ENCODE peak calls at places on chromosomes 2 and 18, in seven cellular contexts. L is RWPE1, T is psoas muscle, B is OCI-LY7, X is epithelial cell of esophagus, J is glutamatergic neuron, O is AG10803. Q is an unnamed sample.

GRCh38 chr2:47300609-47301276 is 102.2 kb upstream of the MSH2 start:
- DNase-seq in B (peak; percentile 66), T (no peak), L (no peak), O (no peak), J (no peak), X (no peak), Q (no peak)

GRCh38 chr18:52716926-52717325 is 376.9 kb downstream of the DCC start:
- DNase-seq in L (peak; percentile 1), T (no peak), J (no peak), X (peak; percentile 17), O (peak; percentile 22), B (no peak), Q (no peak)

GRCh38 chr2:170235860-170236638 is 58.1 kb downstream of the MYO3B start:
- DNase-seq in X (peak; percentile 53), J (peak; percentile 86), O (peak; percentile 36), B (peak; percentile 46), L (peak; percentile 26), T (no peak), Q (peak; percentile 46)

GRCh38 chr2:128279786-128280701 is 38.6 kb downstream of the HS6ST1 start:
- DNase-seq in X (no peak), T (peak; percentile 57), J (peak; percentile 16), O (no peak), B (no peak), L (no peak), Q (no peak)

GRCh38 chr2:28716265-28716865 is 35.3 kb upstream of the PPP1CB start:
- DNase-seq in J (no peak), L (peak; percentile 81), O (peak; percentile 89), B (no peak), X (peak; percentile 98), T (peak; percentile 61), Q (peak; percentile 5)

GRCh38 chr2:147525724-147526489 is 318.9 kb upstream of the ACVR2A start:
- DNase-seq in T (no peak), X (peak; percentile 58), L (peak; percentile 17), J (no peak), B (no peak), O (no peak), Q (no peak)

GRCh38 chr2:11746807-11747459 is 501 bp downstream of the LPIN1 start:
- DNase-seq in X (peak; percentile 45), T (no peak), L (peak; percentile 45), O (peak; percentile 24), B (peak; percentile 50), J (peak; percentile 34), Q (peak; percentile 28)

GRCh38 chr2:44361330-44362206 is at the start of the genes CAMKMT and PREPL:
- DNase-seq in B (peak; percentile 97), O (peak; percentile 98), T (peak; percentile 99), J (peak; percentile 97), X (peak; percentile 99), L (peak; percentile 98), Q (peak; percentile 98)

GRCh38 chr2:117411983-117412382 is 402.5 kb upstream of the DDX18 start:
- DNase-seq in X (no peak), B (no peak), L (no peak), J (no peak), T (no peak), O (no peak), Q (no peak)

GRCh38 chr2:2834530-2835254 is 503.6 kb upstream of the MYT1L start:
- DNase-seq in B (no peak), X (no peak), T (no peak), J (no peak), O (no peak), L (no peak), Q (no peak)

GRCh38 chr18:77187201-77187600 is 54.6 kb upstream of the MBP start:
- DNase-seq in X (no peak), L (no peak), T (no peak), J (no peak), O (no peak), B (no peak), Q (no peak)

GRCh38 chr2:9205963-9206948 is at the start of gene ASAP2:
- DNase-seq in B (peak; percentile 30), T (peak; percentile 86), L (peak; percentile 90), O (peak; percentile 72), J (peak; percentile 81), X (peak; percentile 81), Q (peak; percentile 53)

GRCh38 chr2:36408198-36408703 is 52.7 kb downstream of the CRIM1 start:
- DNase-seq in L (no peak), B (no peak), T (peak; percentile 42), X (no peak), J (peak; percentile 39), O (no peak), Q (no peak)

GRCh38 chr2:46409756-46410155 is 69.6 kb upstream of the TMEM247 start:
- DNase-seq in L (no peak), B (no peak), X (no peak), J (no peak), O (no peak), T (no peak), Q (no peak)

GRCh38 chr2:81396417-81397019 is 1092.0 kb upstream of the LRRTM1 start:
- DNase-seq in B (no peak), J (no peak), O (no peak), X (no peak), T (no peak), L (no peak), Q (no peak)

GRCh38 chr2:111715987-111716900 is 167.7 kb downstream of the ANAPC1 start:
- DNase-seq in O (peak; percentile 17), L (no peak), T (no peak), B (no peak), J (no peak), X (no peak), Q (no peak)

DNA sequence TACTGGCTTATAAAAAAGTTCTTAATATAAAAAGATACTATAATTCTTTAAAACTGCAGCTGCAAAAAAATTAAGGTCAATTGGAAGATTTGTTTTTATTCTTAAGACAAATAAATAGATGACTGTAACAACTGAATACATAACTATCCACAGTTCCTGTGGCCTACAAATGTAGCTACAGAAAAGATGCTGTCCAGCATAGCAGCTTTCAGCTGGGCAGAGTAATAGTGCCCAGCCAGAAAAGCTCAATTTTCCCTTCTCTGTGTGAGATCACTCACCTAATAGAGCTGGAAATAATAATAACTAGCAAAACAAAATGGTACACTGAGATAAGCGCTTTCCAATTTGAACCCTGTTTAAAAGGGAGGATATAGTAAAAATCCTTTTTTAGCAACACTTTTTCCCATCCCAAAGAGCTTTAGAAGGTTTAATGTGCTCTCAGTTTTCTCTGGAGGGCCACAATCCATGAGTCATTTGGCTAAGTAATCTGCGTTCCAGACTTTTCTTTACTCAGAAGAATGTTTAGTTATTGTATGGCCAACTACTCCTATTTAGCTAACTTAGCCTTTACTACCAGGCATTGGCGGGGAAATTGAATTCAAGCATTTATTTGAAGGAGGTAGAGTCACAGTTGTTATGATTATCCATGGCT is 158.1 kb upstream of the SLC39A10 start:
- DNase-seq in T (no peak), L (no peak), J (no peak), B (no peak), X (no peak), O (no peak), Q (no peak)
- TF ChIP-seq CTCF in T (no peak), L (no peak), J (no peak), B (no peak), X (no peak), O (no peak), Q (no peak)

DNA sequence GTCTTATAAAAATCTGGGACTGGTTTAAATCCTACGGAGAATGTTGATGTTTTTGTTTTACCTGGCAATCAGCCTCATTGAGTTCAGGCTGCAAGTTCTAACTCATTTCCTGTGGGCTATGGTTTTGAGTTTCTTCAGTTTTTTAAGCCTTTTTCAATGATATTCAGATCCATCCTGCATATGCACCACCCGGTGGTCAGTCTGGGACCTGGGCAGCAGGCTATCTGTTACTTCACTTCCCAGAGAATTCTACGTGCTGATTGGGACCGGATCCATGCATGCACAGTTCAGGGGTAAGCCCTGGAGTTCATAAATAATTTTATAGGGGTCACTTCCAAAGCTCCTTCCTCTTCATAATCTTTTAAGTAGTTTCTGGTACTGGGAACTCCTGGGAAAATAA is 339.2 kb upstream of the HNRNPA3 start:
- DNase-seq in J (peak; percentile 25), B (no peak), L (no peak), O (peak; percentile 0), T (no peak), X (no peak), Q (peak; percentile 2)
- TF ChIP-seq CTCF in J (no peak), B (no peak), L (no peak), O (peak; percentile 22), T (no peak), X (no peak), Q (no peak)

GRCh38 chr2:57440437-57440836 is 606.2 kb upstream of the VRK2 start:
- DNase-seq in X (no peak), O (no peak), B (no peak), T (no peak), J (no peak), L (no peak), Q (no peak)
- TF ChIP-seq CTCF in X (no peak), O (no peak), B (no peak), T (no peak), J (no peak), L (no peak), Q (no peak)

DNA sequence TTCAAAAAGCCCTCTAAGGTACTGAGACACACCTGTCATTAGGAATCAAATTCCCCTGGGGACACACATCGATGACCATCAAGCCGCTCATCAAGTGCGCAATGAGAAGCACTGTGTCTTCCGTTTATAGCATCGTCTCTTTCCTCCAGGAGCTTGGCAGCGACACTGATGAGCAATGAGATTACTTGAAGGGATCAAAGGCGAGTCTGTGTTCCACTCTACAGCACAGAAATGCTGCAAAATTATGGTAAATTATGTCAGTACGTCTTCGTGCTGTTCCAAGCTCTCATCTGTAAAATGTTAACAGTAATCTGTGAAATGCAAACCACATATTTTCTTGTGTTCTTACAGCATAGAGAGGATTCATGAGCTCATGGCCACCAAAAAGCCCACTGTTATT is 97.5 kb upstream of the PIEZO2 start:
- DNase-seq in J (no peak), L (no peak), X (no peak), O (peak; percentile 77), T (no peak), B (no peak), Q (no peak)
- TF ChIP-seq CTCF in J (no peak), L (no peak), X (no peak), O (no peak), T (no peak), B (no peak), Q (no peak)

GRCh38 chr2:204791230-204791629 is 246.0 kb downstream of the PARD3B start:
- DNase-seq in T (no peak), O (peak; percentile 52), J (no peak), B (no peak), X (no peak), L (no peak), Q (no peak)
- TF ChIP-seq CTCF in T (no peak), O (no peak), J (no peak), B (no peak), X (no peak), L (no peak), Q (no peak)

Q was measured in activated CD8-positive, alpha-beta T cell treated with anti-CD3 and anti-CD28 coated beads for 36 hours.